ENCODE peak calls at places on chromosomes 12 and 14, in four cellular contexts. One of them, this sample, is unnamed.

GRCh38 chr12:116739381-116739887 is 1.3 kb downstream of the RNFT2 start:
- DNase-seq in GM12878: no peak
- DNase-seq in K562: no peak
- DNase-seq in H1: no peak
- DNase-seq in this sample: no peak

GRCh38 chr12:15152864-15153263 is 68.4 kb downstream of the RERG start:
- DNase-seq in GM12878: no peak
- DNase-seq in K562: no peak
- DNase-seq in H1: no peak
- DNase-seq in this sample: no peak

GRCh38 chr12:2295941-2296461 is 243.2 kb downstream of the CACNA1C start:
- DNase-seq in GM12878: no peak
- DNase-seq in K562: no peak
- DNase-seq in H1: no peak
- DNase-seq in this sample: no peak

GRCh38 chr14:48805315-48805714 is 780.9 kb downstream of the RPS29 start:
- DNase-seq in GM12878: no peak
- DNase-seq in K562: no peak
- DNase-seq in H1: peak
- DNase-seq in this sample: peak

GRCh38 chr12:120940799-120941198 is 36.6 kb upstream of the SPPL3 start:
- DNase-seq in GM12878: no peak
- DNase-seq in K562: no peak
- DNase-seq in H1: no peak
- DNase-seq in this sample: no peak

GRCh38 chr14:31137214-31137889 is 70.2 kb downstream of the HECTD1 start:
- DNase-seq in GM12878: no peak
- DNase-seq in K562: no peak
- DNase-seq in H1: no peak
- DNase-seq in this sample: no peak

GRCh38 chr14:77579065-77579464 is 37.4 kb downstream of the SPTLC2 start:
- DNase-seq in GM12878: no peak
- DNase-seq in K562: no peak
- DNase-seq in H1: no peak
- DNase-seq in this sample: no peak

GRCh38 chr12:53054112-53054878 is 4.4 kb downstream of the TNS2 start:
- DNase-seq in GM12878: peak
- DNase-seq in K562: peak
- DNase-seq in H1: peak
- DNase-seq in this sample: peak

GRCh38 chr12:69258655-69259054 is 19.3 kb downstream of the CPSF6 start:
- DNase-seq in GM12878: no peak
- DNase-seq in K562: peak
- DNase-seq in H1: no peak
- DNase-seq in this sample: no peak

GRCh38 chr14:38255673-38256357 is at the start of gene CLEC14A:
- DNase-seq in GM12878: no peak
- DNase-seq in K562: no peak
- DNase-seq in H1: peak
- DNase-seq in this sample: no peak

GRCh38 chr14:61581340-61581739 is 114.0 kb upstream of the HIF1A start:
- DNase-seq in GM12878: no peak
- DNase-seq in K562: no peak
- DNase-seq in H1: no peak
- DNase-seq in this sample: peak

GRCh38 chr14:75205586-75205985 is 29.2 kb upstream of the TMED10 start:
- DNase-seq in GM12878: no peak
- DNase-seq in K562: no peak
- DNase-seq in H1: no peak
- DNase-seq in this sample: no peak

GRCh38 chr12:31011746-31012567 is 61.7 kb upstream of the DDX11 start:
- DNase-seq in GM12878: no peak
- DNase-seq in K562: no peak
- DNase-seq in H1: no peak
- DNase-seq in this sample: no peak

GRCh38 chr12:64610660-64611429 is 550 bp downstream of the RASSF3 start:
- DNase-seq in GM12878: no peak
- DNase-seq in K562: peak
- DNase-seq in H1: no peak
- DNase-seq in this sample: peak

GRCh38 chr12:123250471-123251383 is 17.5 kb downstream of the MTRFR start:
- DNase-seq in GM12878: no peak
- DNase-seq in K562: peak
- DNase-seq in H1: no peak
- DNase-seq in this sample: peak

GRCh38 chr12:39692258-39692853 is 72.8 kb upstream of the ABCD2 start:
- DNase-seq in GM12878: no peak
- DNase-seq in K562: no peak
- DNase-seq in H1: no peak
- DNase-seq in this sample: no peak

GRCh38 chr14:89185919-89186849 is 230.8 kb downstream of the FOXN3 start:
- DNase-seq in GM12878: no peak
- DNase-seq in K562: no peak
- DNase-seq in H1: no peak
- DNase-seq in this sample: no peak

GRCh38 chr12:116123511-116124258 is 153.8 kb downstream of the MED13L start:
- DNase-seq in GM12878: no peak
- DNase-seq in K562: peak
- DNase-seq in H1: no peak
- DNase-seq in this sample: no peak

GRCh38 chr14:39368261-39368959 is 63.8 kb downstream of the FBXO33 start:
- DNase-seq in GM12878: no peak
- DNase-seq in K562: no peak
- DNase-seq in H1: peak
- DNase-seq in this sample: peak

GRCh38 chr14:52877628-52878027 is 73.2 kb downstream of the FERMT2 start:
- DNase-seq in GM12878: no peak
- DNase-seq in K562: no peak
- DNase-seq in H1: no peak
- DNase-seq in this sample: no peak

GRCh38 chr14:77212097-77212873 is 30.7 kb downstream of the TMEM63C start:
- DNase-seq in GM12878: no peak
- DNase-seq in K562: no peak
- DNase-seq in H1: no peak
- DNase-seq in this sample: no peak

GRCh38 chr12:55845785-55846496 is 3.2 kb upstream of the MMP19 start:
- DNase-seq in GM12878: no peak
- DNase-seq in K562: no peak
- DNase-seq in H1: no peak
- DNase-seq in this sample: no peak

GRCh38 chr12:52618866-52619265 is 507 bp upstream of the KRT73 start:
- DNase-seq in GM12878: no peak
- DNase-seq in K562: no peak
- DNase-seq in H1: no peak
- DNase-seq in this sample: no peak

GRCh38 chr12:70177637-70178036 is 65.6 kb upstream of the CNOT2 start:
- DNase-seq in GM12878: no peak
- DNase-seq in K562: no peak
- DNase-seq in H1: no peak
- DNase-seq in this sample: no peak

GRCh38 chr12:53683983-53684382 is 8.1 kb upstream of the ATP5MC2 start:
- DNase-seq in GM12878: no peak
- DNase-seq in K562: no peak
- DNase-seq in H1: no peak
- DNase-seq in this sample: no peak

GRCh38 chr14:106872619-106873446 is 1346.5 kb downstream of the TMEM121 start:
- DNase-seq in GM12878: no peak
- DNase-seq in K562: peak
- DNase-seq in H1: no peak
- DNase-seq in this sample: peak

GRCh38 chr12:108312885-108313203 is 26.3 kb downstream of the CMKLR1 start:
- DNase-seq in GM12878: no peak
- DNase-seq in K562: no peak
- DNase-seq in H1: no peak
- DNase-seq in this sample: peak

GRCh38 chr12:116528498-116528897 is 30.7 kb upstream of the MAP1LC3B2 start:
- DNase-seq in GM12878: no peak
- DNase-seq in K562: no peak
- DNase-seq in H1: no peak
- DNase-seq in this sample: no peak

GRCh38 chr12:109544955-109545531 is 28.3 kb downstream of the MMAB start:
- DNase-seq in GM12878: no peak
- DNase-seq in K562: no peak
- DNase-seq in H1: no peak
- DNase-seq in this sample: no peak

GRCh38 chr14:68664225-68664681 is 128.6 kb downstream of the ZFP36L1 start:
- DNase-seq in GM12878: peak
- DNase-seq in K562: no peak
- DNase-seq in H1: no peak
- DNase-seq in this sample: no peak

GRCh38 chr12:76863005-76863670 is 15.7 kb downstream of the CSRP2 start:
- DNase-seq in GM12878: no peak
- DNase-seq in K562: no peak
- DNase-seq in H1: no peak
- DNase-seq in this sample: no peak

GRCh38 chr12:41055875-41056577 is 132.1 kb upstream of the PDZRN4 start:
- DNase-seq in GM12878: no peak
- DNase-seq in K562: no peak
- DNase-seq in H1: no peak
- DNase-seq in this sample: no peak

GRCh38 chr14:22088614-22089359 is 415.2 kb upstream of the OR4E1 start:
- DNase-seq in GM12878: no peak
- DNase-seq in K562: no peak
- DNase-seq in H1: no peak
- DNase-seq in this sample: no peak

GRCh38 chr14:68663385-68664076 is 129.3 kb downstream of the ZFP36L1 start:
- DNase-seq in GM12878: peak
- DNase-seq in K562: no peak
- DNase-seq in H1: no peak
- DNase-seq in this sample: no peak

GRCh38 chr12:13719986-13720385 is 261.4 kb downstream of the GRIN2B start:
- DNase-seq in GM12878: no peak
- DNase-seq in K562: no peak
- DNase-seq in H1: no peak
- DNase-seq in this sample: no peak

GRCh38 chr12:111450676-111451075 is 45.0 kb downstream of the SH2B3 start:
- DNase-seq in GM12878: no peak
- DNase-seq in K562: no peak
- DNase-seq in H1: no peak
- DNase-seq in this sample: no peak

GRCh38 chr12:69553626-69554248 is 31.5 kb upstream of the CCT2 start:
- DNase-seq in GM12878: no peak
- DNase-seq in K562: peak
- DNase-seq in H1: no peak
- DNase-seq in this sample: peak

DNA sequence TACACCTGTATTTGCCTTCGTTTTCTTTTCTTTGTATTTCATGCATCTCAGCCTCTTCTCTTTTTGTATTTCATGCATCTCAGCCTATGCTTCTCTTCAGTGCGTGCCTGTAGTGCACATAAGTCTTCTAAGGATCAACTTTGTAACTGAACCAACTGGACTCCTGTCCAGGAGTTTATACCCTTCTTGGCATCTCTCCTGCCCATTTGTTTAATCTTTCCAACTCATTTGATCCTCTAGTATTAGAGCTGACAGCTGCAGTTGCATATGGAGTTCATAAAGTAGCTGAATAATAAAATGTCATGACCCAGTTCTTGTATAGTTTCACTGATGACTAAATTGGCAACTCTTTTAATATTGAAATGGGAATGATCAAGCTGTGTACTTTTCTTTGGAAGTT is 89.7 kb downstream of the FGD4 start:
- DNase-seq in GM12878: no peak
- DNase-seq in K562: no peak
- DNase-seq in H1: no peak
- DNase-seq in this sample: no peak
- TF ChIP-seq ZNF274 in GM12878: no peak
- TF ChIP-seq ZNF274 in K562: no peak
- TF ChIP-seq ZNF274 in H1: no peak
- TF ChIP-seq ZNF274 in this sample: no peak

GRCh38 chr12:97944576-97944975 is 482.0 kb downstream of the RMST start:
- DNase-seq in GM12878: no peak
- DNase-seq in K562: no peak
- DNase-seq in H1: no peak
- DNase-seq in this sample: no peak

GRCh38 chr12:97940629-97941028 is 478.0 kb downstream of the RMST start:
- DNase-seq in GM12878: no peak
- DNase-seq in K562: no peak
- DNase-seq in H1: no peak
- DNase-seq in this sample: no peak

GRCh38 chr12:97940105-97940504 is 477.5 kb downstream of the RMST start:
- DNase-seq in GM12878: no peak
- DNase-seq in K562: no peak
- DNase-seq in H1: no peak
- DNase-seq in this sample: no peak

GRCh38 chr12:97941686-97942354 is 479.2 kb downstream of the RMST start:
- DNase-seq in GM12878: no peak
- DNase-seq in K562: no peak
- DNase-seq in H1: no peak
- DNase-seq in this sample: peak

GRCh38 chr12:97943359-97943758 is 480.8 kb downstream of the RMST start:
- DNase-seq in GM12878: no peak
- DNase-seq in K562: no peak
- DNase-seq in H1: no peak
- DNase-seq in this sample: no peak
- H2AFZ ChIP-seq in GM12878: no peak
- H2AFZ ChIP-seq in K562: no peak
- H2AFZ ChIP-seq in H1: no peak
- H2AFZ ChIP-seq in this sample: no peak

GRCh38 chr12:106754331-106754730 is 20.2 kb upstream of the RIC8B start:
- DNase-seq in GM12878: no peak
- DNase-seq in K562: no peak
- DNase-seq in H1: no peak
- DNase-seq in this sample: no peak
- TF ChIP-seq GABPA in GM12878: no peak
- TF ChIP-seq GABPA in K562: no peak
- TF ChIP-seq GABPA in H1: no peak
- TF ChIP-seq GABPA in this sample: no peak

DNA sequence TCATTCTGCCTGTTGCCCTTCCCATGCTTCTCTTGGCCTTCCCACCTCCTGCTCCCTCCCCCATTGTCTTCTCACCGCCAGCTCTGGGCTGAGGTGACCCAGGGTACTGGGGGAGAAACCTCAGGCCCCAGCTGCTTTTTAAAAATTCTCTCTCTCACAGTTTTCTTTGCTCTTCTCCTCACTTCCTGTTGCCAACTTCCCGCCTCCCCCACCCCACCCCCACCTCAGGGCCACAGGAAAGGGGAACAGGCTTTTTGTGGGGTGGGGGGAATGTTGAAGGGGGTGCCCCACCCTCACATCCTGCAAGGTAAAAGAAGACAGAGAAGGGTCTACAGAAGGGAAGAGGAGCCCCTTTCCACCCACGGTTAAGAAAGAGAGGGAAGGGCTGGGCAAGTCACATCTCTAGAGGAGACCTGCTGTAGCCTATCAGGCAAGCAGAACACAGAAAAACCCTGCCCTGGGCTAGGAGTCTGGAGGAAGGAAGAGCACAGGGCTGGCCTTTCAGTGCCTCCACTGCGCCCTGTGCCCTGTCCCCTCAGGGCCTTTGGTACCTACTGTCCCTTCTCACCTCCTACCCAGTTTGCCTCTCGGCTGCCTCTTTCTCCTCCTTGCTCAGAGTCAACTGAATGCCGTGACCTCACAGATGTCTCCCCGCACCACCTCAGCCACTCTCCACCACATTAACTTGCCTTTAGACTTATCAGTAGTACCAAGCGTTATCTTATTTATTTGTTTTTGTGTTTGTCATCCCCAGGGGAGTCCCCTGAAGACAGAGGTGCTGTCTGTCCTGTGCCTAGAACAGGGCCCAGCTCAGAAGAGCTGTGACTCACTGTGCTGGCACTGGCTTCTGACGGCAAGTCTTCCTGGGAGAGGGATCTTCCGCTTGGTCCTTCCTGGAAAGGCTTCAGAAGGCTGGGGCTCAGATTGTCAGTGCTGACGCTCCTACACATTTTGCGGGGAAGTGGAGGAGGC is 1.7 kb downstream of the ARHGAP9 start:
- DNase-seq in GM12878: peak
- DNase-seq in K562: peak
- DNase-seq in H1: no peak
- DNase-seq in this sample: no peak
- TF ChIP-seq ZNF274 in GM12878: no peak
- TF ChIP-seq ZNF274 in K562: no peak
- TF ChIP-seq ZNF274 in H1: no peak
- TF ChIP-seq ZNF274 in this sample: no peak